ENCODE peak calls at places on chromosomes 11 and 22, in four cellular contexts. One of them, this sample, is unnamed.

GRCh38 chr11:117677729-117678310 is 119.2 kb downstream of the DSCAML1 start:
- DNase-seq in EH: no peak
- DNase-seq in activated CD4-positive, alpha-beta T cell treated with anti-CD3 and anti-CD28 coated beads, Interleukin-2, amount 10 ng/mL, durations not matched to agents 24 days and 14 days: no peak
- DNase-seq in heart left ventricle: no peak
- DNase-seq in this sample: no peak

GRCh38 chr22:44455151-44455962 is 42.7 kb downstream of the RTL6 start:
- DNase-seq in EH: no peak
- DNase-seq in activated CD4-positive, alpha-beta T cell treated with anti-CD3 and anti-CD28 coated beads, Interleukin-2, amount 10 ng/mL, durations not matched to agents 24 days and 14 days: peak
- DNase-seq in heart left ventricle: no peak
- DNase-seq in this sample: no peak

GRCh38 chr11:124934862-124935547 is 842 bp downstream of the HEPACAM start:
- DNase-seq in heart left ventricle: no peak
- DNase-seq in EH: peak
- DNase-seq in activated CD4-positive, alpha-beta T cell treated with anti-CD3 and anti-CD28 coated beads, Interleukin-2, amount 10 ng/mL, durations not matched to agents 24 days and 14 days: no peak
- DNase-seq in this sample: peak

GRCh38 chr11:134657631-134658030 is 245.6 kb upstream of the B3GAT1 start:
- DNase-seq in activated CD4-positive, alpha-beta T cell treated with anti-CD3 and anti-CD28 coated beads, Interleukin-2, amount 10 ng/mL, durations not matched to agents 24 days and 14 days: no peak
- DNase-seq in EH: no peak
- DNase-seq in heart left ventricle: no peak
- DNase-seq in this sample: no peak

GRCh38 chr22:38257650-38258246 is 15.1 kb downstream of the TMEM184B start:
- DNase-seq in EH: peak
- DNase-seq in heart left ventricle: no peak
- DNase-seq in activated CD4-positive, alpha-beta T cell treated with anti-CD3 and anti-CD28 coated beads, Interleukin-2, amount 10 ng/mL, durations not matched to agents 24 days and 14 days: no peak
- DNase-seq in this sample: no peak

GRCh38 chr22:24106385-24107381 is 74.6 kb upstream of the SUSD2 start:
- DNase-seq in heart left ventricle: peak
- DNase-seq in EH: peak
- DNase-seq in activated CD4-positive, alpha-beta T cell treated with anti-CD3 and anti-CD28 coated beads, Interleukin-2, amount 10 ng/mL, durations not matched to agents 24 days and 14 days: peak
- DNase-seq in this sample: no peak

GRCh38 chr11:112529071-112529470 is 268.4 kb upstream of the PLET1 start:
- DNase-seq in activated CD4-positive, alpha-beta T cell treated with anti-CD3 and anti-CD28 coated beads, Interleukin-2, amount 10 ng/mL, durations not matched to agents 24 days and 14 days: no peak
- DNase-seq in heart left ventricle: no peak
- DNase-seq in EH: no peak
- DNase-seq in this sample: no peak

GRCh38 chr22:19900707-19901436 is 40.7 kb upstream of the COMT start:
- DNase-seq in heart left ventricle: no peak
- DNase-seq in EH: no peak
- DNase-seq in activated CD4-positive, alpha-beta T cell treated with anti-CD3 and anti-CD28 coated beads, Interleukin-2, amount 10 ng/mL, durations not matched to agents 24 days and 14 days: no peak
- DNase-seq in this sample: no peak

GRCh38 chr22:34841321-34841901 is 224.5 kb upstream of the ISX start:
- DNase-seq in activated CD4-positive, alpha-beta T cell treated with anti-CD3 and anti-CD28 coated beads, Interleukin-2, amount 10 ng/mL, durations not matched to agents 24 days and 14 days: no peak
- DNase-seq in heart left ventricle: no peak
- DNase-seq in EH: peak
- DNase-seq in this sample: no peak